ENCODE peak calls at places on chromosomes 12 and 14, in ten cellular contexts. T is T-helper 9 cell; Q is NCI-H526 treated with DMSO at 0.1 percent for 48 hours; R is Kasumi-1; Z is AG10803; G is NCI-H1105; X is A549; O is activated CD4-positive, alpha-beta T cell treated with anti-CD3 and anti-CD28 coated beads for 48 hours; U is NCI-H2081; C is T-cell. S is an unnamed sample.

GRCh38 chr12:25716842-25717241 is 163.8 kb upstream of the LMNTD1 start:
- DNase-seq in C (no peak), G (no peak), U (no peak), T (no peak), O (no peak), X (no peak), R (no peak), Q (no peak), Z (peak; percentile 44), S (no peak)

GRCh38 chr14:22268875-22269274 is 320.1 kb downstream of the DAD1 start:
- DNase-seq in Q (no peak), G (no peak), O (no peak), X (no peak), U (no peak), T (no peak), Z (no peak), C (no peak), R (no peak), S (no peak)

GRCh38 chr12:49811961-49812401 is 16.2 kb downstream of the NCKAP5L start:
- DNase-seq in R (no peak), U (no peak), O (no peak), G (no peak), C (no peak), Z (no peak), Q (no peak), T (no peak), X (no peak), S (no peak)

GRCh38 chr12:93100610-93101009 is 171.5 kb upstream of the EEA1 start:
- DNase-seq in Z (peak; percentile 52), C (no peak), Q (no peak), X (no peak), O (no peak), T (no peak), R (no peak), G (no peak), U (no peak), S (no peak)

GRCh38 chr12:76083761-76084276 is 666 bp downstream of the NAP1L1 start:
- DNase-seq in U (peak; percentile 77), Z (peak; percentile 53), X (peak; percentile 75), T (peak; percentile 77), G (peak; percentile 78), O (peak; percentile 87), R (peak; percentile 63), Q (peak; percentile 64), C (peak; percentile 66), S (no peak)

GRCh38 chr12:89059721-89060120 is 292.6 kb downstream of the DUSP6 start:
- DNase-seq in O (no peak), T (no peak), R (no peak), Q (no peak), Z (no peak), C (no peak), X (no peak), U (no peak), G (no peak), S (no peak)

GRCh38 chr12:103742349-103742784 is 98.7 kb downstream of the NT5DC3 start:
- DNase-seq in Z (peak; percentile 18), G (peak; percentile 92), R (no peak), U (peak; percentile 83), Q (no peak), T (no peak), C (no peak), O (no peak), X (no peak), S (no peak)

GRCh38 chr14:37807722-37808121 is 212.3 kb downstream of the TTC6 start:
- DNase-seq in O (no peak), R (no peak), Q (no peak), T (no peak), X (no peak), Z (no peak), C (no peak), G (no peak), U (no peak), S (no peak)

GRCh38 chr12:3267690-3268089 is 190.5 kb downstream of the TSPAN9 start:
- DNase-seq in T (no peak), O (no peak), C (no peak), X (no peak), Z (no peak), U (no peak), G (no peak), R (no peak), Q (no peak), S (no peak)

GRCh38 chr12:65787056-65787855 is 37.0 kb upstream of the HMGA2 start:
- DNase-seq in Z (no peak), R (no peak), G (no peak), C (no peak), T (no peak), Q (no peak), X (no peak), O (no peak), U (no peak), S (no peak)

GRCh38 chr14:93943052-93943451 is 15.9 kb downstream of the FAM181A start:
- DNase-seq in T (no peak), G (no peak), C (no peak), Z (no peak), U (no peak), O (no peak), Q (no peak), X (no peak), R (no peak), S (no peak)

GRCh38 chr14:73457050-73457934 is 1.1 kb downstream of the NUMB start:
- DNase-seq in C (no peak), U (no peak), X (no peak), G (no peak), O (peak; percentile 14), T (peak; percentile 10), Z (peak; percentile 33), Q (peak; percentile 58), R (peak; percentile 69), S (no peak)

GRCh38 chr14:57287745-57288144 is 19.0 kb downstream of the AP5M1 start:
- DNase-seq in O (no peak), C (no peak), U (no peak), R (no peak), Z (no peak), G (no peak), Q (no peak), T (no peak), X (no peak), S (no peak)

GRCh38 chr12:92369643-92370042 is 224.0 kb upstream of the BTG1 start:
- DNase-seq in T (no peak), O (no peak), G (no peak), X (no peak), C (no peak), Z (peak; percentile 84), Q (no peak), U (no peak), R (no peak), S (no peak)

GRCh38 chr14:81323094-81323493 is 77.0 kb downstream of the STON2 start:
- DNase-seq in R (no peak), U (no peak), C (no peak), G (no peak), Q (no peak), O (no peak), X (no peak), Z (no peak), T (no peak), S (no peak)

GRCh38 chr12:87678453-87678852 is 350.7 kb downstream of the C12orf50 start:
- DNase-seq in C (no peak), X (no peak), O (no peak), G (no peak), U (no peak), Z (peak; percentile 2), R (no peak), Q (no peak), T (no peak), S (no peak)

GRCh38 chr14:51501746-51502145 is 150.0 kb upstream of the FRMD6 start:
- DNase-seq in U (no peak), X (no peak), Z (no peak), C (no peak), R (no peak), T (no peak), G (no peak), Q (no peak), O (no peak), S (no peak)

GRCh38 chr12:57899010-57899662 is 42.2 kb upstream of the ATP23 start:
- DNase-seq in G (no peak), X (no peak), Z (peak; percentile 40), Q (no peak), U (peak; percentile 72), R (peak; percentile 32), C (peak; percentile 79), O (peak; percentile 83), T (peak; percentile 76), S (no peak)

GRCh38 chr14:25411933-25412757 is 362.2 kb upstream of the STXBP6 start:
- DNase-seq in Q (peak; percentile 25), X (no peak), C (no peak), R (peak; percentile 41), Z (peak; percentile 13), U (peak; percentile 67), G (peak; percentile 40), T (no peak), O (no peak), S (no peak)